ENCODE peak calls at places on chromosomes 6 and 20, in seven cellular contexts. X is prostate gland, G is nephron progenitor cell, L is upper lobe of right lung, Z is fibroblast of lung, U is AG09309, P is coronary artery. Y is an unnamed sample.

GRCh38 chr6:111183702-111184517 is 96.6 kb downstream of the SLC16A10 start:
- DNase-seq in X (no peak), G (no peak), L (no peak), Z (no peak), U (no peak), P (no peak), Y (no peak)

GRCh38 chr20:905396-905961 is 10.7 kb downstream of the ANGPT4 start:
- DNase-seq in X (no peak), G (no peak), L (no peak), Z (no peak), U (no peak), P (no peak), Y (no peak)

GRCh38 chr6:155381856-155382690 is 67.8 kb upstream of the TFB1M start:
- DNase-seq in X (no peak), G (no peak), L (no peak), Z (peak; percentile 83), U (peak; percentile 40), P (no peak), Y (no peak)

GRCh38 chr6:134230940-134231339 is 87.0 kb downstream of the SGK1 start:
- DNase-seq in X (no peak), G (no peak), L (no peak), Z (peak; percentile 75), U (no peak), P (no peak), Y (no peak)

GRCh38 chr6:163935158-163935762 is 520.7 kb downstream of the QKI start:
- DNase-seq in X (no peak), G (no peak), L (no peak), Z (peak; percentile 42), U (no peak), P (no peak), Y (no peak)

GRCh38 chr6:1027109-1027794 is 284.6 kb upstream of the FOXQ1 start:
- DNase-seq in X (no peak), G (no peak), L (no peak), Z (no peak), U (peak; percentile 48), P (peak; percentile 55), Y (no peak)

GRCh38 chr6:46051962-46052361 is 36.3 kb upstream of the CLIC5 start:
- DNase-seq in X (no peak), G (no peak), L (no peak), Z (peak; percentile 69), U (no peak), P (no peak), Y (no peak)

GRCh38 chr6:73710948-73711347 is 14.9 kb downstream of the CD109 start:
- DNase-seq in X (no peak), G (no peak), L (no peak), Z (no peak), U (no peak), P (no peak), Y (no peak)

GRCh38 chr6:128807577-128807976 is 75.4 kb upstream of the LAMA2 start:
- DNase-seq in X (no peak), G (no peak), L (no peak), Z (peak; percentile 45), U (no peak), P (no peak), Y (no peak)

GRCh38 chr6:47245745-47246371 is 63.8 kb downstream of the TNFRSF21 start:
- DNase-seq in X (no peak), G (no peak), L (no peak), Z (no peak), U (no peak), P (no peak), Y (no peak)

GRCh38 chr6:147161974-147162495 is 42.2 kb upstream of the STXBP5 start:
- DNase-seq in X (no peak), G (no peak), L (no peak), Z (peak; percentile 77), U (no peak), P (no peak), Y (no peak)

GRCh38 chr6:19301980-19302379 is 535.2 kb upstream of the ID4 start:
- DNase-seq in X (no peak), G (no peak), L (no peak), Z (peak; percentile 83), U (peak; percentile 40), P (no peak), Y (no peak)

GRCh38 chr6:164832410-164832809 is 477.0 kb downstream of the C6orf118 start:
- DNase-seq in X (no peak), G (no peak), L (no peak), Z (no peak), U (no peak), P (no peak), Y (no peak)

GRCh38 chr6:146357578-146358340 is 185.9 kb upstream of the RAB32 start:
- DNase-seq in X (no peak), G (no peak), L (no peak), Z (peak; percentile 98), U (peak; percentile 81), P (no peak), Y (no peak)

GRCh38 chr6:28747631-28748157 is 176.1 kb downstream of the TRIM27 start:
- DNase-seq in X (no peak), G (peak; percentile 48), L (no peak), Z (peak; percentile 92), U (no peak), P (no peak), Y (no peak)

GRCh38 chr6:72922401-72922800 is 300.5 kb downstream of the KCNQ5 start:
- DNase-seq in X (no peak), G (no peak), L (no peak), Z (peak; percentile 26), U (no peak), P (no peak), Y (no peak)

GRCh38 chr6:80643881-80644280 is 537.4 kb downstream of the BCKDHB start:
- DNase-seq in X (no peak), G (no peak), L (no peak), Z (no peak), U (no peak), P (no peak), Y (no peak)

GRCh38 chr6:138804986-138805385 is 9.1 kb downstream of the ECT2L start:
- DNase-seq in X (no peak), G (no peak), L (no peak), Z (no peak), U (no peak), P (no peak), Y (no peak)

GRCh38 chr6:138803914-138804313 is 8.0 kb downstream of the ECT2L start:
- DNase-seq in X (no peak), G (no peak), L (no peak), Z (no peak), U (no peak), P (no peak), Y (no peak)

GRCh38 chr6:138798028-138798427 is 2.1 kb downstream of the ECT2L start:
- DNase-seq in X (no peak), G (no peak), L (no peak), Z (no peak), U (no peak), P (no peak), Y (no peak)

GRCh38 chr6:138795809-138796469 is at the start of gene ECT2L:
- DNase-seq in X (peak; percentile 15), G (peak; percentile 78), L (peak; percentile 73), Z (peak; percentile 69), U (no peak), P (peak; percentile 79), Y (no peak)

GRCh38 chr6:138800377-138801150 is 4.7 kb downstream of the ECT2L start:
- DNase-seq in X (no peak), G (no peak), L (no peak), Z (no peak), U (no peak), P (no peak), Y (no peak)
- TF ChIP-seq CTCF in X (no peak), G (no peak), L (no peak), Z (no peak), U (no peak), P (no peak), Y (no peak)

GRCh38 chr20:32670773-32671455 is 2.8 kb downstream of the C20orf203 start:
- DNase-seq in X (no peak), G (no peak), L (no peak), Z (no peak), U (no peak), P (no peak), Y (no peak)
- TF ChIP-seq CTCF in X (no peak), G (no peak), L (no peak), Z (no peak), U (no peak), P (no peak), Y (no peak)

GRCh38 chr6:33958863-33959651 is 155.3 kb upstream of the MLN start:
- DNase-seq in X (no peak), G (no peak), L (peak; percentile 58), Z (no peak), U (no peak), P (no peak), Y (peak; percentile 9)

GRCh38 chr6:33959661-33960344 is 156.0 kb upstream of the MLN start:
- DNase-seq in X (no peak), G (no peak), L (peak; percentile 52), Z (no peak), U (no peak), P (no peak), Y (peak; percentile 9)

GRCh38 chr6:33956206-33956605 is 152.4 kb upstream of the MLN start:
- DNase-seq in X (no peak), G (no peak), L (peak; percentile 49), Z (no peak), U (no peak), P (no peak), Y (no peak)

GRCh38 chr6:33957391-33958207 is 153.8 kb upstream of the MLN start:
- DNase-seq in X (no peak), G (no peak), L (peak; percentile 43), Z (no peak), U (no peak), P (no peak), Y (peak; percentile 15)

GRCh38 chr6:33958208-33958862 is 154.5 kb upstream of the MLN start:
- DNase-seq in X (no peak), G (peak; percentile 47), L (peak; percentile 53), Z (no peak), U (no peak), P (no peak), Y (peak; percentile 55)
- TF ChIP-seq CTCF in X (no peak), G (peak; percentile 26), L (peak; percentile 23), Z (no peak), U (peak; percentile 39), P (no peak), Y (peak; percentile 50)

DNA sequence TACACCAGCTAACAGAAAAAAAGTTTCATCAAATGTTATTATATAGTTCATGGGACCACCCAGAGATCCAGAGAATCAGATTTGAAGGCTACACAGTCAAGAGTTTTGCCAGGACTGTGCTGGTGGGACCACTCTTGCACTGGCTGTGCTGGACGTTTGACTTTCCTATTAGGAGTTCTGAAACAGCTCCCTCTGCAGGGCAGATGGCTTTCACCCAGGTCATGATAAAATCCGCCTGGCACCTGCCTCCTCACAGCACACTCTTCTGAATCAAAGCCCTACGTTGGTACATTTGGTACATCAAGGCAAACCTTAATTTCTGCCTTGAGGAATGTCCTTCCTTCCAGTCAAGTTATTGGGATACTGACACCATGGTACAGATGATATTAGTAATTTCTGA is 302.1 kb downstream of the ZNF217 start:
- DNase-seq in X (no peak), G (peak; percentile 10), L (no peak), Z (no peak), U (no peak), P (no peak), Y (no peak)
- TF ChIP-seq CTCF in X (no peak), G (peak; percentile 18), L (peak; percentile 7), Z (no peak), U (no peak), P (no peak), Y (peak; percentile 25)